ENCODE peak calls at places on chromosome 17, in six cellular contexts. E is SK-N-SH, I is GM12878, Z is H1, G is transverse colon, L is stomach. S is an unnamed sample.
A peak's percentile ranks its signal among the peaks of the same experiment; 100 is the strongest.

GRCh38 chr17:12673788-12674187 is 8.1 kb downstream of the MYOCD start:
- DNase-seq in E (no peak), G (no peak), Z (no peak), I (no peak), L (no peak), S (no peak)

GRCh38 chr17:49996495-49997255 is 1.7 kb upstream of the DLX3 start:
- DNase-seq in I (no peak), G (peak; percentile 49), E (peak; percentile 95), L (peak; percentile 59), Z (peak; percentile 96), S (peak; percentile 94)

GRCh38 chr17:42512246-42512645 is 23.8 kb upstream of the NAGLU start:
- DNase-seq in L (no peak), G (no peak), I (no peak), E (no peak), Z (no peak), S (no peak)

GRCh38 chr17:42414782-42415409 is 8.2 kb downstream of the CAVIN1 start:
- DNase-seq in L (no peak), E (no peak), G (no peak), I (no peak), Z (no peak), S (no peak)

GRCh38 chr17:35448214-35448898 is at the start of gene SLFN13:
- DNase-seq in G (peak; percentile 82), I (peak; percentile 78), E (peak; percentile 17), Z (peak; percentile 84), L (peak; percentile 87), S (peak; percentile 94)

GRCh38 chr17:45279898-45280297 is 18.0 kb upstream of the SPATA32 start:
- DNase-seq in E (no peak), I (no peak), G (no peak), Z (no peak), L (no peak), S (no peak)

GRCh38 chr17:33992113-33992512 is 263.0 kb upstream of the CCL2 start:
- DNase-seq in Z (no peak), L (no peak), E (no peak), I (no peak), G (no peak), S (no peak)

GRCh38 chr17:41118721-41119120 is 548 bp upstream of the KRTAP4-11 start:
- DNase-seq in I (no peak), L (no peak), G (no peak), Z (no peak), E (no peak), S (no peak)

GRCh38 chr17:73062726-73063125 is 29.8 kb downstream of the SLC39A11 start:
- DNase-seq in G (no peak), I (no peak), E (no peak), Z (no peak), L (no peak), S (no peak)

GRCh38 chr17:3894927-3895343 is 2.1 kb upstream of the CAMKK1 start:
- DNase-seq in Z (no peak), E (no peak), L (peak; percentile 68), G (peak; percentile 71), I (no peak), S (peak; percentile 85)

GRCh38 chr17:41547921-41548843 is 20.1 kb upstream of the KRT19 start:
- DNase-seq in Z (no peak), L (peak; percentile 79), I (no peak), E (peak; percentile 67), G (peak; percentile 68), S (no peak)

GRCh38 chr17:58052951-58053715 is 30.1 kb upstream of the DYNLL2 start:
- DNase-seq in G (no peak), I (no peak), L (no peak), Z (no peak), E (no peak), S (no peak)

GRCh38 chr17:11944587-11944986 is 52.7 kb downstream of the ZNF18 start:
- DNase-seq in G (no peak), E (no peak), L (no peak), Z (no peak), I (no peak), S (no peak)

GRCh38 chr17:8082312-8082711 is 5.2 kb downstream of the ALOX12B start:
- DNase-seq in L (no peak), E (no peak), I (no peak), G (no peak), Z (no peak), S (no peak)

GRCh38 chr17:40561871-40562611 is 3.2 kb downstream of the CCR7 start:
- DNase-seq in Z (no peak), E (no peak), I (peak; percentile 78), G (no peak), L (peak; percentile 19), S (no peak)

GRCh38 chr17:81520021-81520894 is 7.7 kb upstream of the ACTG1 start:
- DNase-seq in I (no peak), Z (no peak), L (no peak), G (no peak), E (no peak), S (peak; percentile 70)

GRCh38 chr17:74515941-74516340 is 15.3 kb downstream of the CD300LB start:
- DNase-seq in I (no peak), Z (no peak), L (no peak), G (no peak), E (no peak), S (no peak)

GRCh38 chr17:16940116-16940881 is 31.6 kb downstream of the TNFRSF13B start:
- DNase-seq in L (peak; percentile 24), I (no peak), Z (peak; percentile 61), E (no peak), G (no peak), S (peak; percentile 12)

GRCh38 chr17:77499699-77500435 is 359.1 kb downstream of the SEC14L1 start:
- DNase-seq in Z (no peak), E (peak; percentile 39), L (no peak), I (no peak), G (peak; percentile 3), S (peak; percentile 17)

GRCh38 chr17:82021728-82022309 is 859 bp downstream of the CENPX start:
- DNase-seq in L (no peak), E (no peak), Z (no peak), G (peak; percentile 42), I (no peak), S (peak; percentile 45)

GRCh38 chr17:17107891-17108680 is 65.8 kb downstream of the MPRIP start:
- DNase-seq in E (peak; percentile 38), G (no peak), L (peak; percentile 39), I (no peak), Z (no peak), S (peak; percentile 44)

GRCh38 chr17:14750866-14751265 is 450.0 kb downstream of the HS3ST3B1 start:
- DNase-seq in L (no peak), E (no peak), I (no peak), Z (no peak), G (no peak), S (no peak)

GRCh38 chr17:57868007-57868774 is 18.3 kb upstream of the MRPS23 start:
- DNase-seq in L (peak; percentile 43), G (peak; percentile 65), Z (peak; percentile 71), I (peak; percentile 47), E (peak; percentile 84), S (peak; percentile 87)

GRCh38 chr17:65633146-65633881 is 71.9 kb upstream of the AXIN2 start:
- DNase-seq in I (no peak), Z (no peak), L (no peak), G (no peak), E (no peak), S (no peak)

GRCh38 chr17:79473836-79474204 is 137.0 kb downstream of the RBFOX3 start:
- DNase-seq in E (no peak), Z (no peak), I (no peak), L (no peak), G (no peak), S (no peak)

GRCh38 chr17:43338886-43339516 is 59.8 kb upstream of the ARL4D start:
- DNase-seq in G (peak; percentile 82), I (no peak), E (no peak), Z (peak; percentile 77), L (peak; percentile 83), S (peak; percentile 81)

GRCh38 chr17:80832266-80832676 is 159.4 kb upstream of the CHMP6 start:
- DNase-seq in L (no peak), G (peak; percentile 33), Z (no peak), E (peak; percentile 89), I (no peak), S (no peak)

GRCh38 chr17:12973496-12974318 is 44.1 kb downstream of the ELAC2 start:
- DNase-seq in G (no peak), I (no peak), E (no peak), L (no peak), Z (peak; percentile 66), S (no peak)

GRCh38 chr17:74130841-74131240 is 72.6 kb upstream of the RPL38 start:
- DNase-seq in G (no peak), Z (no peak), E (no peak), L (no peak), I (no peak), S (no peak)

GRCh38 chr17:17685775-17686291 is 4.6 kb downstream of the RAI1 start:
- DNase-seq in L (peak; percentile 81), G (peak; percentile 79), E (peak; percentile 65), I (no peak), Z (no peak), S (no peak)

GRCh38 chr17:81123052-81124048 is 42.0 kb upstream of the PVALEF start:
- DNase-seq in G (no peak), I (no peak), E (no peak), L (peak; percentile 57), Z (no peak), S (no peak)

GRCh38 chr17:28950017-28950751 is 1.1 kb downstream of the PHF12 start:
- DNase-seq in L (peak; percentile 39), Z (peak; percentile 73), G (peak; percentile 61), E (peak; percentile 59), I (no peak), S (peak; percentile 74)
- TF ChIP-seq POLR2AphosphoS5 in L (peak; percentile 1), Z (peak; percentile 19), G (no peak), E (no peak), I (no peak), S (peak; percentile 22)

GRCh38 chr17:60491771-60492170 is 34.3 kb downstream of the APPBP2 start:
- DNase-seq in G (no peak), I (no peak), L (no peak), E (no peak), Z (peak; percentile 54), S (no peak)
- H3K9me3 ChIP-seq in G (peaks cover 6% of the 10 kb centered on the region), I (peaks cover 24% of the 10 kb centered on the region), L (peaks cover 18% of the 10 kb centered on the region), E (no peaks in the 10 kb centered on the region), Z (peaks cover 57% of the 10 kb centered on the region), S (peaks cover 9% of the 10 kb centered on the region)

GRCh38 chr17:63998050-63998720 is at the start of gene PRR29:
- DNase-seq in I (no peak), L (peak; percentile 74), E (peak; percentile 100), G (peak; percentile 63), Z (peak; percentile 95), S (peak; percentile 75)
- TF ChIP-seq EP300 in I (no peak), L (no peak), E (no peak), G (no peak), Z (no peak), S (no peak)

GRCh38 chr17:2400474-2400866 is 390 bp downstream of the MNT start:
- DNase-seq in E (peak; percentile 51), G (peak; percentile 61), I (no peak), L (peak; percentile 54), Z (peak; percentile 81), S (peak; percentile 69)

GRCh38 chr17:2399572-2400473 is 1.0 kb downstream of the MNT start:
- DNase-seq in Z (peak; percentile 95), L (peak; percentile 97), E (peak; percentile 93), I (peak; percentile 60), G (peak; percentile 98), S (peak; percentile 98)

GRCh38 chr17:2398188-2398587 is 2.7 kb downstream of the MNT start:
- DNase-seq in I (no peak), L (no peak), E (no peak), G (no peak), Z (no peak), S (no peak)

GRCh38 chr17:2397247-2398171 is 3.4 kb downstream of the MNT start:
- DNase-seq in Z (no peak), I (no peak), E (no peak), L (no peak), G (no peak), S (no peak)

GRCh38 chr17:2398655-2399571 is 1.9 kb downstream of the MNT start:
- DNase-seq in I (no peak), G (peak; percentile 61), E (peak; percentile 59), Z (peak; percentile 74), L (peak; percentile 47), S (peak; percentile 73)
- TF ChIP-seq POLR2AphosphoS5 in I (no peak), G (peak; percentile 27), E (no peak), Z (peak; percentile 60), L (peak; percentile 73), S (peak; percentile 42)